ENCODE peak calls at places on chromosomes 1 and 21, in five cellular contexts. I is colonic mucosa; P is activated CD4-positive, alpha-beta memory T cell treated with anti-CD3 and anti-CD28 coated beads, Interleukin-2, amount 10 ng/mL, durations not matched to agents 7 days and 5 days; B is stimulated activated CD8-positive, alpha-beta memory T cell treated with anti-CD3 and anti-CD28 coated beads, Interleukin-12 subunit alpha, Interleukin-12 subunit beta, amount 100 ng/mL, for 4 hours; N is T-helper 1 cell. F is an unnamed sample.

GRCh38 chr21:46606427-46606813 is 1.5 kb upstream of the S100B start:
- DNase-seq in N (no peak), P (no peak), B (no peak), I (no peak), F (no peak)

GRCh38 chr21:30924171-30924680 is 42.8 kb upstream of the KRTAP11-1 start:
- DNase-seq in B (no peak), N (no peak), I (no peak), P (no peak), F (peak; percentile 25)

GRCh38 chr1:1529321-1529720 is 11.1 kb downstream of the TMEM240 start:
- DNase-seq in P (no peak), I (no peak), B (no peak), N (no peak), F (no peak)

GRCh38 chr1:110749960-110750359 is 75.2 kb upstream of the KCNA3 start:
- DNase-seq in B (no peak), P (no peak), N (no peak), I (no peak), F (no peak)

GRCh38 chr1:150505431-150505830 is 2.5 kb upstream of the ECM1 start:
- DNase-seq in B (no peak), P (no peak), I (no peak), N (no peak), F (no peak)

GRCh38 chr1:225361176-225361575 is 66.7 kb downstream of the LBR start:
- DNase-seq in I (no peak), B (no peak), P (no peak), N (no peak), F (no peak)

GRCh38 chr1:43843684-43844083 is 89.9 kb upstream of the ARTN start:
- DNase-seq in N (no peak), P (no peak), B (no peak), I (no peak), F (no peak)

GRCh38 chr21:33025106-33025470 is 647 bp upstream of the OLIG2 start:
- DNase-seq in P (no peak), B (no peak), I (no peak), N (no peak), F (no peak)

GRCh38 chr1:19974822-19975416 is 4.5 kb downstream of the PLA2G2A start:
- DNase-seq in P (peak; percentile 19), I (peak; percentile 81), B (no peak), N (no peak), F (peak; percentile 82)